ENCODE peak calls at places on chromosomes 6 and 20, in six cellular contexts. R is adrenal gland, Z is astrocyte of the spinal cord, H is lower lobe of right lung, M is cardiac muscle cell, A is heart right ventricle. B is an unnamed sample.

GRCh38 chr6:135853227-135853626 is 1.7 kb downstream of the PDE7B start:
- DNase-seq in R (no peak), Z (peak; percentile 61), H (no peak), M (no peak), A (no peak), B (no peak)

GRCh38 chr6:19851273-19852089 is 14.3 kb downstream of the ID4 start:
- DNase-seq in R (no peak), Z (peak; percentile 79), H (no peak), M (peak; percentile 81), A (peak; percentile 21), B (no peak)

GRCh38 chr6:26155066-26155925 is 68.1 kb downstream of the HFE start:
- DNase-seq in R (peak; percentile 69), Z (peak; percentile 50), H (peak; percentile 64), M (peak; percentile 24), A (peak; percentile 53), B (no peak)

GRCh38 chr20:354298-354977 is 7.5 kb downstream of the NRSN2 start:
- DNase-seq in R (peak; percentile 65), Z (peak; percentile 70), H (peak; percentile 84), M (peak; percentile 85), A (peak; percentile 72), B (peak; percentile 43)

GRCh38 chr6:168437751-168438150 is 3.2 kb upstream of the SMOC2 start:
- DNase-seq in R (no peak), Z (no peak), H (no peak), M (no peak), A (no peak), B (no peak)

GRCh38 chr6:15408758-15409157 is 162.9 kb downstream of the JARID2 start:
- DNase-seq in R (no peak), Z (no peak), H (no peak), M (no peak), A (no peak), B (no peak)

GRCh38 chr20:62030834-62031434 is 34.7 kb downstream of the TAF4 start:
- DNase-seq in R (no peak), Z (no peak), H (no peak), M (no peak), A (no peak), B (peak; percentile 73)

GRCh38 chr6:139251377-139252017 is 40.3 kb downstream of the TXLNB start:
- DNase-seq in R (no peak), Z (no peak), H (no peak), M (peak; percentile 33), A (peak; percentile 53), B (no peak)

GRCh38 chr6:27161946-27162603 is 85.4 kb upstream of the PRSS16 start:
- DNase-seq in R (no peak), Z (peak; percentile 69), H (no peak), M (peak; percentile 46), A (no peak), B (no peak)

GRCh38 chr20:11153819-11154218 is 480.0 kb upstream of the JAG1 start:
- DNase-seq in R (no peak), Z (peak; percentile 61), H (no peak), M (no peak), A (no peak), B (no peak)

GRCh38 chr6:165969184-165969583 is 198.5 kb downstream of the TBXT start:
- DNase-seq in R (no peak), Z (no peak), H (no peak), M (no peak), A (no peak), B (no peak)

GRCh38 chr20:63080411-63080810 is 73.6 kb upstream of the BHLHE23 start:
- DNase-seq in R (no peak), Z (no peak), H (peak; percentile 23), M (no peak), A (no peak), B (no peak)

GRCh38 chr6:21438237-21438985 is 155.1 kb upstream of the SOX4 start:
- DNase-seq in R (no peak), Z (peak; percentile 33), H (no peak), M (no peak), A (no peak), B (peak; percentile 94)

GRCh38 chr6:106145741-106146227 is 59.6 kb downstream of the PRDM1 start:
- DNase-seq in R (no peak), Z (peak; percentile 25), H (no peak), M (no peak), A (no peak), B (peak; percentile 88)

GRCh38 chr6:32700391-32701040 is 34.1 kb upstream of the HLA-DQB1 start:
- DNase-seq in R (peak; percentile 38), Z (peak; percentile 66), H (no peak), M (peak; percentile 75), A (peak; percentile 58), B (peak; percentile 27)

GRCh38 chr6:36998723-36999466 is 6.6 kb upstream of the FGD2 start:
- DNase-seq in R (no peak), Z (no peak), H (no peak), M (no peak), A (no peak), B (no peak)

GRCh38 chr6:72425003-72425681 is 196.7 kb upstream of the KCNQ5 start:
- DNase-seq in R (no peak), Z (peak; percentile 81), H (no peak), M (no peak), A (no peak), B (no peak)

GRCh38 chr6:5007531-5007930 is 3.7 kb upstream of the RPP40 start:
- DNase-seq in R (no peak), Z (no peak), H (no peak), M (no peak), A (no peak), B (no peak)

GRCh38 chr6:143224516-143224915 is 163.8 kb downstream of the AIG1 start:
- DNase-seq in R (no peak), Z (no peak), H (no peak), M (no peak), A (no peak), B (no peak)

GRCh38 chr20:46004813-46005505 is 3.7 kb upstream of the MMP9 start:
- DNase-seq in R (peak; percentile 31), Z (no peak), H (no peak), M (no peak), A (peak; percentile 48), B (no peak)

GRCh38 chr20:45857836-45858250 is 429 bp downstream of the ZSWIM3 start:
- DNase-seq in R (no peak), Z (no peak), H (no peak), M (no peak), A (no peak), B (peak; percentile 15)

GRCh38 chr6:36033935-36034334 is 6.3 kb downstream of the MAPK14 start:
- DNase-seq in R (no peak), Z (peak; percentile 11), H (no peak), M (no peak), A (no peak), B (no peak)

DNA sequence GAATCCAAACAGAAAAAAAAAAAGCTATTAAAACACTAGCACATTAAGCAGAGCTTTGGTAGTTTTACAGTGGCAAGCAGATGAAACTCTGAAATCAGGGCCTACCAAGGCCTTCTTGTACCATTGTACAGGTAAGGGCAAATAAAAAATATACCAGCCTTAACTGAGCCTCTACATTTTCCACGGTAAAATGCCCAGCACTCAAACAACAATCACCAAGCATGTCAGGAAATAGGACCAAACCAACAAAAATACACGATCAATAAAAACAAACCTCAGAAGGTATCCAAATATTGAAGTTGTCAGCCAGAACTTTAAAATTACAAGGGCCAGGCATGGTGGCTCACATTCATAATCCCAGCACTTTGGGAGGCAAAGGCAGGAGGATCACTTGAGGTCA is 18.3 kb downstream of the TRERF1 start:
- DNase-seq in R (no peak), Z (no peak), H (no peak), M (no peak), A (no peak), B (no peak)
- H3K4me3 ChIP-seq in R (no peak overlapping the region), Z (no peak overlapping the region), H (no peak overlapping the region), M (no peak overlapping the region), A (no peak overlapping the region), B (no peak overlapping the region)

GRCh38 chr20:19322061-19322985 is 109.9 kb downstream of the SLC24A3 start:
- DNase-seq in R (no peak), Z (no peak), H (no peak), M (no peak), A (no peak), B (no peak)
- H3K4me3 ChIP-seq in R (no peak overlapping the region), Z (no peak overlapping the region), H (no peak overlapping the region), M (no peak overlapping the region), A (no peak overlapping the region), B (no peak overlapping the region)

GRCh38 chr6:156886409-156886808 is 109.2 kb downstream of the ARID1B start:
- DNase-seq in R (peak; percentile 39), Z (no peak), H (no peak), M (no peak), A (peak; percentile 60), B (peak; percentile 46)
- H3K4me3 ChIP-seq in R (no peak overlapping the region), Z (no peak overlapping the region), H (no peak overlapping the region), M (no peak overlapping the region), A (no peak overlapping the region), B (peak overlapping the region; percentile 33)

DNA sequence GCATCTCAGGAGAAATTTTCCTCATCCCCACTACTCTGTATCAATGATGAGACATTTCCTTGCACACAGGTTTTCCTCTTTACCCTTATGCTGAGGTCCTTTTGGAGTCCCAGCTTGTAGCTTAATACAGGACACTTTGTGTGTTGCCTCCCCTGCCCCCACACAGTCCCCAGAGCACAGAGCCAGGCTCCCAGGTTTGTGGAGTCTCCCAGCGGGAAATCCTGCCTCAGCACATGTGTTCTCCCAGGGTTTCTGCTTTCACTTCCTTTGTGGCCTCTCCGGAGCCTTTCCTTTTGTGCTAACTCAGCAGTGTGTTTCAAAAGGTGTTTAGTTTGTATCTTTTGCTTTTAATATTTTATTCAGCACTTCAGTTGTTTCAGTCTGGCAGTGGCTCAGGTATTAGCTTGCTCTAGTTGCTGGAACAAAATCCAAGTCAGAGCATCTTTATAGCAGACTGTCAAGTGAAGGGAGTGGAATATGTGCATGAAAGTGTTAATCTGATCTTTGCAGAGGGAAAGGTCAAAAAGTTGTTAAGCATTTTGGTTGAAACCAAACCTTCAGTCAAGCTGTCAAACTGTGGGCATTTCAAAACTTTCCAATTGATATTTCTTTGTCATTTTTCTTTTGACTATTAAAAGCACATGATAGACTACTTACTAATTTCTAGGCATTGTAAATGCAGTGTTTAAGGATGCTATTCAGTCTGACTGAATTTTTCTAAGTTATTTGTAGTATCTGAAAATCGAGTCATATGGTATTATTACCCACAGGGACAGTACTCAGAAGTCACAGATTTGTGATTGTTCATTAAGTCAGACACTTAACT is 8.6 kb downstream of the SNX9 start:
- DNase-seq in R (no peak), Z (peak; percentile 38), H (no peak), M (no peak), A (no peak), B (no peak)
- H3K4me3 ChIP-seq in R (no peak overlapping the region), Z (no peak overlapping the region), H (no peak overlapping the region), M (no peak overlapping the region), A (no peak overlapping the region), B (no peak overlapping the region)

GRCh38 chr6:2900821-2901644 is 2.1 kb downstream of the SERPINB9 start:
- DNase-seq in R (peak; percentile 35), Z (no peak), H (no peak), M (no peak), A (peak; percentile 71), B (no peak)
- H3K4me3 ChIP-seq in R (no peak overlapping the region), Z (no peak overlapping the region), H (peak overlapping the region; percentile 78), M (no peak overlapping the region), A (peak overlapping the region; percentile 75), B (peak overlapping the region; percentile 77)